ENCODE peak calls at places on chromosomes 6 and 20, in seven cellular contexts. U, R, T, F, H, N and E are unnamed samples.

GRCh38 chr20:3168079-3168828 is 5.1 kb downstream of the LZTS3 start:
- DNase-seq in U (peak; percentile 64), R (no peak), T (peak; percentile 83), F (no peak), H (no peak), N (peak; percentile 56), E (no peak)

GRCh38 chr6:27669278-27669797 is 196.4 kb upstream of the ZNF184 start:
- DNase-seq in U (no peak), R (peak; percentile 38), T (no peak), F (no peak), H (no peak), N (peak; percentile 16), E (no peak)

GRCh38 chr6:160000280-160000704 is 31.4 kb downstream of the IGF2R start:
- DNase-seq in U (no peak), R (no peak), T (no peak), F (peak; percentile 44), H (no peak), N (no peak), E (peak; percentile 21)

GRCh38 chr20:57395111-57395959 is 4.1 kb downstream of the RBM38 start:
- DNase-seq in U (peak; percentile 38), R (peak; percentile 68), T (peak; percentile 28), F (peak; percentile 88), H (no peak), N (peak; percentile 34), E (peak; percentile 76)

GRCh38 chr6:13811627-13812358 is 2.6 kb downstream of the MCUR1 start:
- DNase-seq in U (peak; percentile 48), R (peak; percentile 29), T (peak; percentile 29), F (no peak), H (no peak), N (no peak), E (no peak)

GRCh38 chr20:17938889-17939619 is 29.5 kb downstream of the SNX5 start:
- DNase-seq in U (peak; percentile 78), R (peak; percentile 73), T (peak; percentile 67), F (peak; percentile 55), H (no peak), N (peak; percentile 70), E (peak; percentile 75)

GRCh38 chr6:55578537-55579363 is at the start of gene HMGCLL1:
- DNase-seq in U (peak; percentile 11), R (no peak), T (peak; percentile 39), F (peak; percentile 15), H (no peak), N (peak; percentile 60), E (peak; percentile 41)

GRCh38 chr20:53926428-53927028 is 143.9 kb downstream of the BCAS1 start:
- DNase-seq in U (peak; percentile 52), R (no peak), T (no peak), F (peak; percentile 99), H (no peak), N (peak; percentile 52), E (peak; percentile 99)

GRCh38 chr20:25252686-25253421 is 5.0 kb downstream of the PYGB start:
- DNase-seq in U (peak; percentile 57), R (no peak), T (no peak), F (no peak), H (no peak), N (peak; percentile 36), E (no peak)

GRCh38 chr6:111874030-111874425 is 776 bp upstream of the FYN start:
- DNase-seq in U (peak; percentile 19), R (peak; percentile 30), T (no peak), F (peak; percentile 35), H (no peak), N (peak; percentile 31), E (no peak)

GRCh38 chr20:61316351-61316750 is 64.3 kb downstream of the CDH4 start:
- DNase-seq in U (no peak), R (no peak), T (no peak), F (no peak), H (no peak), N (no peak), E (no peak)

GRCh38 chr20:4787069-4787468 is 65.4 kb downstream of the PRND start:
- DNase-seq in U (no peak), R (no peak), T (no peak), F (peak; percentile 29), H (no peak), N (no peak), E (no peak)

GRCh38 chr20:4916991-4917881 is 84.1 kb downstream of the SLC23A2 start:
- DNase-seq in U (no peak), R (no peak), T (no peak), F (peak; percentile 72), H (no peak), N (peak; percentile 82), E (no peak)

GRCh38 chr6:20364327-20364726 is 37.4 kb upstream of the E2F3 start:
- DNase-seq in U (no peak), R (no peak), T (no peak), F (no peak), H (no peak), N (no peak), E (no peak)

GRCh38 chr20:34475979-34476736 is 40.1 kb upstream of the DYNLRB1 start:
- DNase-seq in U (peak; percentile 44), R (peak; percentile 52), T (peak; percentile 46), F (peak; percentile 44), H (no peak), N (no peak), E (no peak)

GRCh38 chr20:51634257-51634656 is 91.7 kb upstream of the NFATC2 start:
- DNase-seq in U (no peak), R (no peak), T (peak; percentile 83), F (no peak), H (no peak), N (no peak), E (no peak)

GRCh38 chr6:31170987-31171671 is 647 bp upstream of the POU5F1 start:
- DNase-seq in U (no peak), R (no peak), T (no peak), F (no peak), H (no peak), N (no peak), E (no peak)

GRCh38 chr20:60298647-60299046 is 340.4 kb downstream of the CDH26 start:
- DNase-seq in U (no peak), R (no peak), T (no peak), F (no peak), H (no peak), N (no peak), E (no peak)

DNA sequence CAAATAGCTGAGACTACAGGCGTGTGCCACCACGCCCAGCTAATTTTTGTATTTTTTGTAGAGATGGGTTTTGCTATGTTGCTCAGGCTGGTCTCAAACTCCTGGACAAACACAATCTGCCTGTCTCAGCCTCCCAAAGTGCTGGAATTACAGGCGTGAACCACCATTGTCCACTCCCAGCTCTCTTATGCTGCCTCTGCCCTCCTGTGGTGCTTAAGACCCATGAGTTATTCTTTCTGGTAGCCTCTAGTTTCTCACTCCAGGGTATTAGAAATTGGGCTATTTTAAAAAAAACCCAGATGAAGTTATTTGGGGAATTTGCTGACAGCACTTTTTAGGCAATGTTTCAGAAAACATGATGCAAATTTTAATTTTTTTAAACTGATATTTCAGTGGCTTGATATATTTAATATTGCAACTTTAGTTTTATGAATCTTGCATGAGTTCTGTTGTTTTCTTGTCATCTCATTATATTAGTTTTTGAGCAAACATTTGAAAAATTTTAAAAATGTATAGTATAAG is 114.0 kb upstream of the FOXO3 start:
- DNase-seq in U (no peak), R (no peak), T (no peak), F (no peak), H (no peak), N (no peak), E (no peak)
- TF ChIP-seq CTCF in U (no peak), R (no peak), T (no peak), F (no peak), H (no peak), N (no peak), E (no peak)

DNA sequence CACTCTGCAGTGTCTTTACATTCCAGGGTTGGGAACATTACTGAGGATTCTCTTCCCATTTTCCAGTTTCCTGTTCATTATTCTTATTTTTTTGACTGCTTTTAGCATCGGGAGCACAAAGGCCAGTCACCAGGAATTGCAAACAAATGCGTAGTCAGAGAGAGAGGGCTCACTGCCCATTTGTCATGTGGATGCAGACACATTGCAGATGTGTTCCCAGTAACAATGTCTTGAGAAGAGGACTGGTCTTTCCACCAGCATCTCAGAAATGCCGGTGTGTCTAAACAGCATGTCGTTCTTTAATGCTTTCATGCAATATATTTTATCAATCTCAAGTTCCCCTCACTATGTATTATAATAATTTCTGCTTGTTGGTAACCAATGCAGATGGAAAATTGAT is 952 bp upstream of the TAAR6 start:
- DNase-seq in U (no peak), R (no peak), T (no peak), F (no peak), H (no peak), N (no peak), E (no peak)
- H3K27ac ChIP-seq in U (no peak overlapping the region), R (no peak overlapping the region), T (no peak overlapping the region), F (no peak overlapping the region), H (no peak overlapping the region), N (no peak overlapping the region), E (no peak overlapping the region)

GRCh38 chr6:80233955-80234354 is 127.5 kb downstream of the BCKDHB start:
- DNase-seq in U (no peak), R (no peak), T (no peak), F (no peak), H (no peak), N (no peak), E (no peak)
- TF ChIP-seq CTCF in U (no peak), R (no peak), T (no peak), F (no peak), H (no peak), N (no peak), E (no peak)

DNA sequence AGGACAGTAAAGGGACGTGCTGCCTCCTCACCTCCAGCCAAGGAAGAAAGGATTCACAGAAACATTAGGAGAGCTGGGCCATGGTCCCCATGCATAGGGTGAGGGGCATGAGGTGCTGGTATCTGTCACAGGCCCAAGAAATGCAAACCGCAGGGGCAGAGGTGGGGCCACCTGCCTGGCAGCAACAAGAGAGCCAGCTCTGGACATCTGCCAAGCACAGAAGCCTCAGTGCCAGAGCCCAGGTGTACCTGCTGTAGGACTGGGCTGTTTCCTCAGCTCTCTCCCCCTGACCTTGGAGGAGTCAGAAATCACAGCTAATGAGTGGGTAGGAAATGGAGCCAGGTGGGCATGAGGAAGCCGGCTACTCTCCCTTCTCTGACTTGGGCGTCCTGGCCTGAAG is 45.3 kb downstream of the SLC2A12 start:
- DNase-seq in U (peak; percentile 68), R (no peak), T (peak; percentile 81), F (no peak), H (peak; percentile 58), N (peak; percentile 84), E (no peak)
- H3K27ac ChIP-seq in U (no peak overlapping the region), R (no peak overlapping the region), T (no peak overlapping the region), F (no peak overlapping the region), H (peak overlapping the region; percentile 16), N (no peak overlapping the region), E (no peak overlapping the region)

GRCh38 chr6:705047-705446 is 12.1 kb upstream of the EXOC2 start:
- DNase-seq in U (no peak), R (no peak), T (no peak), F (no peak), H (no peak), N (no peak), E (no peak)
- TF ChIP-seq CTCF in U (no peak), R (no peak), T (no peak), F (no peak), H (no peak), N (no peak), E (no peak)